ENCODE peak calls at places on chromosomes 3 and 15, in seven cellular contexts. J is tibial artery; M is fibroblast of mammary gland; Z is mesenchymal stem cell; A is suprapubic skin; H is astrocyte of the cerebellum; O is CD8-positive, alpha-beta memory T cell. C is an unnamed sample.

GRCh38 chr15:93515256-93516044 is 426.4 kb upstream of the RGMA start:
- DNase-seq in H (no peak), A (no peak), O (no peak), Z (no peak), M (peak), J (no peak), C (no peak)

GRCh38 chr3:127443581-127444375 is 146.8 kb downstream of the TPRA1 start:
- DNase-seq in M (no peak), H (no peak), J (peak), A (peak), O (no peak), Z (no peak), C (no peak)

GRCh38 chr3:81760215-81760614 is 1.2 kb downstream of the GBE1 start:
- DNase-seq in J (no peak), H (no peak), A (no peak), Z (no peak), O (no peak), M (no peak), C (no peak)

GRCh38 chr3:60277376-60277800 is 973.9 kb downstream of the FHIT start:
- DNase-seq in J (no peak), A (no peak), O (no peak), H (no peak), Z (no peak), M (no peak), C (no peak)

GRCh38 chr3:127970966-127971592 is 56.0 kb downstream of the KBTBD12 start:
- DNase-seq in A (no peak), M (peak), J (peak), O (no peak), Z (peak), H (peak), C (no peak)

GRCh38 chr3:152322756-152323155 is 54.0 kb downstream of the MBNL1 start:
- DNase-seq in J (no peak), Z (no peak), O (peak), M (peak), H (no peak), A (no peak), C (no peak)

GRCh38 chr3:119597548-119598288 is at the start of gene PLA1A:
- DNase-seq in M (no peak), H (no peak), O (no peak), A (peak), J (no peak), Z (no peak), C (no peak)

GRCh38 chr3:183038221-183038620 is 57.9 kb upstream of the DCUN1D1 start:
- DNase-seq in M (no peak), O (no peak), A (no peak), Z (no peak), H (no peak), J (no peak), C (no peak)

GRCh38 chr3:60633644-60634043 is 617.6 kb downstream of the FHIT start:
- DNase-seq in O (no peak), M (no peak), H (no peak), A (no peak), Z (no peak), J (no peak), C (no peak)

GRCh38 chr15:38690737-38691332 is 126.2 kb upstream of the RASGRP1 start:
- DNase-seq in O (peak), M (peak), J (peak), Z (peak), A (no peak), H (peak), C (no peak)

GRCh38 chr3:138833908-138834358 is 795 bp downstream of the PIK3CB start:
- DNase-seq in A (no peak), M (peak), O (no peak), Z (no peak), H (no peak), J (peak), C (no peak)

GRCh38 chr15:63554337-63554927 is 42.8 kb upstream of the FBXL22 start:
- DNase-seq in M (peak), H (no peak), Z (peak), A (no peak), O (no peak), J (no peak), C (no peak)

GRCh38 chr15:57037548-57037947 is 119.1 kb downstream of the TCF12 start:
- DNase-seq in A (no peak), M (no peak), Z (no peak), H (no peak), O (no peak), J (no peak), C (no peak)

GRCh38 chr3:28912120-28912885 is 368.6 kb upstream of the RBMS3 start:
- DNase-seq in H (no peak), Z (peak), M (no peak), J (no peak), A (no peak), O (no peak), C (no peak)

GRCh38 chr3:28903171-28903601 is 377.7 kb upstream of the RBMS3 start:
- DNase-seq in Z (no peak), M (no peak), J (no peak), O (no peak), H (no peak), A (no peak), C (no peak)

GRCh38 chr3:28905798-28906197 is 375.1 kb upstream of the RBMS3 start:
- DNase-seq in M (no peak), O (no peak), H (no peak), A (no peak), J (no peak), Z (no peak), C (no peak)

GRCh38 chr3:28907616-28908015 is 373.3 kb upstream of the RBMS3 start:
- DNase-seq in H (no peak), Z (no peak), J (no peak), M (no peak), O (no peak), A (no peak), C (no peak)

GRCh38 chr3:28906561-28907310 is 374.1 kb upstream of the RBMS3 start:
- DNase-seq in H (no peak), O (no peak), Z (no peak), M (no peak), A (no peak), J (no peak), C (peak)
- H3K4me3 ChIP-seq in H (no peak), O (no peak), Z (no peak), M (no peak), A (no peak), J (no peak), C (no peak)

DNA sequence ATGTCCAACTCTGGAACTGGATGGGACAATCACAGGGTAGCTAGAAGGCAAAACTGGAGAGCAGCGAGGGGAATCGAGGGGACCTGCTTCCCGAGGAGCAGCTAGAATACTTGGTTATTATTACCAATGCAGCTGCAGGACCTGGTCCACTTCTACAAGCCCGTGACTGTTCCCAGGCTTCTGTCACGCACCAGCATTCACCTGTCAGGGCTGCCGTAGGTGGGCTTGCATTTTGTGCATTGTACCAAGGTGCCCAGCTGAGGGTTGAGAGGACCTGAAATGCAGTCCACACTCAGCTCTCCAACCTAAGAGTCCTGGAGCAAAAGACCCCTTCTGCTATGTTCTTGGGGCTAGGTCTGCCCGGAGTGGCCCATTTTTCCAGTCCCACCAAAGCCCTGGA is 2.3 kb downstream of the SEMA4B start:
- DNase-seq in A (no peak), J (no peak), Z (no peak), H (no peak), M (no peak), O (no peak), C (no peak)
- H3K4me3 ChIP-seq in A (no peak), J (no peak), Z (no peak), H (no peak), M (no peak), O (no peak), C (no peak)

DNA sequence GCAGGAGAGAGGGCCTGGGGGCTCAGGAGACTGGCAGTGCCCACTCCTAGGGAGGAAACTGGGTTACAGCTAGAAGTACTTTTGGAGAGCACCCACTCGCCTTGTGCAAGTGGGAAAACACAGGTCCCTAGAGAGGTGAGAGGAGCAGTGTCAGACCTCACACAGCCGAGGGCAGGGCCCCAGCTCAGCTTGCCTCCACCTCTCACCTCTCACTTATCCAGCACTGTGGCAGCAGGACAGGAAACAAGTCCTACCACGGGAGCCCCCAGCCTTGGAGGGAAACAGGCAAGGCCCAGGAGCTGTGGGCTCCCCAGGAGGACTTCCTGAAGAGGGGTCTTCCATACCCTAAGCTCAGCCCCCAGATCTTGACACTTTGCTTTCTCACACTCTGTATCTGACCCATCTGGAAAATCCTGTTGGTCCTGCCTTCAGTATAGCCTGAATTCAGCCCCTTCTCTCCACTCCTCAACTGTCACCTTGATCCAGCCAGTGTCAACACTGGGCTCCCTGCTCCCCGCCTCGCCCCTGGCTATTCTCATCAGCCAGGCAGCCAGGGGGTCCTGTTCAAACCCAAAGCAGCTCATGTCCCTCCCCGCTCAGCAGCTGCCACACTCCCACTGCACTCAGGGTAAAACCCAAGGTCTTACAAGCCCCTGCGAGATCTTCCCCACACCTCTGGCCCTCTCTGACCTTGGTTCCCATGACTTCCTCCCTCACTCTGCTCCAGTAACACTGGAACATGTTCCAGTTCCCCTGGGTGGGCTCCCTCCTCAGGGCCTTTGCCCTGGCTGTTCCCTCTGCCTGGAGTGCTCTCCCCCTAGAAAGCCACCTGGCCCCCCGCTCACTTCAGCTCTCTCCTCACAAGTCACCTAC is 870 bp upstream of the TMEM40 start:
- DNase-seq in Z (no peak), A (no peak), M (no peak), O (no peak), J (no peak), H (no peak), C (no peak)
- H3K4me3 ChIP-seq in Z (no peak), A (no peak), M (no peak), O (no peak), J (no peak), H (no peak), C (no peak)

GRCh38 chr15:78265752-78266224 is 1.4 kb downstream of the DNAJA4 start:
- DNase-seq in J (no peak), M (peak), A (no peak), Z (peak), H (no peak), O (no peak), C (no peak)

GRCh38 chr15:78264304-78265136 is at the start of gene DNAJA4:
- DNase-seq in Z (no peak), A (no peak), M (peak), O (peak), H (no peak), J (peak), C (no peak)

GRCh38 chr15:78266229-78266628 is 1.9 kb downstream of the DNAJA4 start:
- DNase-seq in H (no peak), Z (no peak), M (no peak), O (no peak), J (no peak), A (no peak), C (no peak)

GRCh38 chr15:78263907-78264303 is 457 bp upstream of the DNAJA4 start:
- DNase-seq in H (no peak), M (no peak), A (no peak), J (no peak), O (no peak), Z (no peak), C (no peak)

GRCh38 chr15:78265137-78265460 is 737 bp downstream of the DNAJA4 start:
- DNase-seq in A (no peak), H (no peak), O (no peak), Z (no peak), M (no peak), J (no peak), C (no peak)
- H3K4me3 ChIP-seq in A (peak), H (peak), O (peak), Z (no peak), M (peak), J (peak), C (peak)

GRCh38 chr3:120681506-120682038 is 467 bp downstream of the HGD start:
- DNase-seq in J (no peak), Z (no peak), M (no peak), O (no peak), H (no peak), A (no peak), C (no peak)

GRCh38 chr3:120681018-120681417 is 1.0 kb downstream of the HGD start:
- DNase-seq in M (no peak), Z (no peak), O (no peak), J (no peak), A (no peak), H (no peak), C (no peak)

GRCh38 chr3:120678331-120678845 is 3.7 kb downstream of the HGD start:
- DNase-seq in A (no peak), M (peak), H (peak), O (no peak), J (peak), Z (peak), C (peak)

GRCh38 chr3:120680193-120680894 is 1.7 kb downstream of the HGD start:
- DNase-seq in Z (no peak), H (no peak), A (no peak), J (no peak), M (no peak), O (no peak), C (no peak)

GRCh38 chr3:120678984-120679383 is 3.1 kb downstream of the HGD start:
- DNase-seq in J (no peak), O (no peak), Z (no peak), H (no peak), A (no peak), M (no peak), C (no peak)
- H3K4me3 ChIP-seq in J (no peak), O (no peak), Z (no peak), H (no peak), A (no peak), M (no peak), C (no peak)

C was measured in skeletal muscle cell.